ENCODE peak calls at places on chromosomes 13 and 19, in six cellular contexts. N, R, A, E, U and M are unnamed samples.

GRCh38 chr19:12987190-12987589 is 8.1 kb upstream of the NFIX start:
- DNase-seq in N (no peak), U (no peak), A (no peak), R (no peak), E (no peak), M (no peak)

GRCh38 chr13:46119883-46120614 is 15.2 kb upstream of the CPB2 start:
- DNase-seq in A (no peak), U (no peak), N (no peak), E (no peak), R (no peak), M (no peak)

GRCh38 chr19:47036233-47036651 is 12.2 kb downstream of the TMEM160 start:
- DNase-seq in U (peak), N (no peak), R (no peak), A (no peak), E (no peak), M (no peak)

GRCh38 chr19:3852177-3852511 is 16.7 kb downstream of the ZFR2 start:
- DNase-seq in U (no peak), N (no peak), R (no peak), A (no peak), E (no peak), M (no peak)

GRCh38 chr19:55460670-55461258 is 678 bp downstream of the ISOC2 start:
- DNase-seq in R (no peak), E (no peak), U (peak), N (peak), A (no peak), M (no peak)

GRCh38 chr13:22915442-22916082 is 265.2 kb upstream of the SGCG start:
- DNase-seq in R (no peak), N (no peak), A (no peak), U (no peak), E (no peak), M (peak)

GRCh38 chr19:3670258-3670795 is 29.9 kb downstream of the PIP5K1C start:
- DNase-seq in U (no peak), N (peak), E (peak), A (no peak), R (no peak), M (no peak)

GRCh38 chr13:94305033-94305432 is 174.4 kb downstream of the DCT start:
- DNase-seq in U (no peak), E (no peak), A (no peak), N (no peak), R (no peak), M (no peak)

GRCh38 chr19:42010245-42011126 is 16.5 kb upstream of the ATP1A3 start:
- DNase-seq in N (no peak), U (no peak), A (no peak), E (no peak), R (no peak), M (no peak)

GRCh38 chr13:96503481-96503880 is 413.6 kb downstream of the HS6ST3 start:
- DNase-seq in N (no peak), U (no peak), E (no peak), A (no peak), R (no peak), M (no peak)

GRCh38 chr13:76822691-76823267 is 63.4 kb downstream of the KCTD12 start:
- DNase-seq in R (peak), U (peak), E (no peak), A (no peak), N (no peak), M (peak)

GRCh38 chr19:14003279-14004051 is 2.7 kb downstream of the RFX1 start:
- DNase-seq in N (no peak), A (no peak), R (peak), U (no peak), E (no peak), M (no peak)

GRCh38 chr19:43525836-43526771 is 897 bp downstream of the ETHE1 start:
- DNase-seq in A (no peak), U (peak), N (no peak), E (no peak), R (peak), M (no peak)

GRCh38 chr13:71477735-71478134 is 389.3 kb downstream of the DACH1 start:
- DNase-seq in N (no peak), U (peak), A (no peak), R (no peak), E (no peak), M (peak)

GRCh38 chr19:57056972-57057371 is 62.8 kb upstream of the USP29 start:
- DNase-seq in R (no peak), N (no peak), U (peak), E (no peak), A (no peak), M (no peak)

GRCh38 chr13:74316531-74316930 is 182.3 kb upstream of the KLF12 start:
- DNase-seq in A (no peak), R (no peak), U (no peak), E (no peak), N (no peak), M (peak)

GRCh38 chr13:105804561-105805190 is 730.8 kb downstream of the EFNB2 start:
- DNase-seq in A (no peak), E (peak), N (peak), U (peak), R (no peak), M (no peak)

GRCh38 chr13:72229067-72229466 is 362.1 kb upstream of the DACH1 start:
- DNase-seq in A (no peak), N (no peak), E (no peak), U (no peak), R (no peak), M (no peak)

GRCh38 chr13:98773921-98774320 is 21.4 kb upstream of the SLC15A1 start:
- DNase-seq in R (no peak), E (no peak), U (no peak), A (no peak), N (no peak), M (no peak)

GRCh38 chr13:43991773-43992201 is 112.1 kb downstream of the LACC1 start:
- DNase-seq in R (no peak), N (peak), A (no peak), U (no peak), E (no peak), M (no peak)

GRCh38 chr19:5828661-5829566 is 10.6 kb downstream of the FUT6 start:
- DNase-seq in E (no peak), U (no peak), A (peak), N (peak), R (no peak), M (no peak)

GRCh38 chr13:96273196-96273595 is 183.3 kb downstream of the HS6ST3 start:
- DNase-seq in R (no peak), E (no peak), N (no peak), A (no peak), U (no peak), M (no peak)

GRCh38 chr19:47564081-47564480 is 8.9 kb downstream of the ZNF541 start:
- DNase-seq in N (no peak), A (no peak), E (no peak), R (no peak), U (no peak), M (no peak)

GRCh38 chr19:18612772-18613588 is at the start of gene TMEM59L:
- DNase-seq in R (peak), N (no peak), U (no peak), E (no peak), A (no peak), M (no peak)

GRCh38 chr13:91133941-91134772 is 213.3 kb upstream of the MIR17HG start:
- DNase-seq in A (no peak), N (peak), E (no peak), U (peak), R (peak), M (peak)

GRCh38 chr13:28478127-28478526 is 16.8 kb downstream of the FLT1 start:
- DNase-seq in E (peak), R (no peak), A (no peak), U (no peak), N (no peak), M (no peak)